ENCODE peak calls at places on chromosomes 11 and 22, in five cellular contexts. I is dorsolateral prefrontal cortex; X is CD8-positive, alpha-beta T cell; U is H7; W is left lung. N is an unnamed sample. For H3K27me3, the result is how much of the 10 kb centered on the place peaks cover.

GRCh38 chr11:111982019-111982464 is 43.2 kb upstream of the DLAT start:
- DNase-seq in X (peak), W (peak), I (peak), U (peak), N (peak)

GRCh38 chr11:112315057-112315720 is 54.5 kb upstream of the PLET1 start:
- DNase-seq in I (no peak), U (no peak), X (no peak), W (no peak), N (no peak)

GRCh38 chr22:33247758-33248157 is 189.6 kb upstream of the SYN3 start:
- DNase-seq in X (no peak), I (no peak), W (no peak), U (no peak), N (no peak)

GRCh38 chr11:94647926-94648325 is 80.8 kb downstream of the PIWIL4 start:
- DNase-seq in U (peak), X (no peak), W (no peak), I (no peak), N (no peak)

GRCh38 chr11:47705722-47706121 is 9.4 kb downstream of the AGBL2 start:
- DNase-seq in W (no peak), I (no peak), U (no peak), X (no peak), N (no peak)

GRCh38 chr11:102151784-102152525 is 41.7 kb downstream of the YAP1 start:
- DNase-seq in X (no peak), I (no peak), W (no peak), U (no peak), N (no peak)

GRCh38 chr11:81989093-81989492 is 744.6 kb downstream of the FAM181B start:
- DNase-seq in X (no peak), U (no peak), I (no peak), W (no peak), N (no peak)

GRCh38 chr11:9765320-9766101 is 101.6 kb downstream of the SWAP70 start:
- DNase-seq in I (no peak), W (no peak), X (no peak), U (peak), N (peak)

GRCh38 chr11:131977231-131977630 is 606.8 kb downstream of the NTM start:
- DNase-seq in U (no peak), I (no peak), X (no peak), W (no peak), N (no peak)

GRCh38 chr11:75035911-75036536 is 47.3 kb downstream of the NEU3 start:
- DNase-seq in X (no peak), W (no peak), U (no peak), I (no peak), N (no peak)

DNA sequence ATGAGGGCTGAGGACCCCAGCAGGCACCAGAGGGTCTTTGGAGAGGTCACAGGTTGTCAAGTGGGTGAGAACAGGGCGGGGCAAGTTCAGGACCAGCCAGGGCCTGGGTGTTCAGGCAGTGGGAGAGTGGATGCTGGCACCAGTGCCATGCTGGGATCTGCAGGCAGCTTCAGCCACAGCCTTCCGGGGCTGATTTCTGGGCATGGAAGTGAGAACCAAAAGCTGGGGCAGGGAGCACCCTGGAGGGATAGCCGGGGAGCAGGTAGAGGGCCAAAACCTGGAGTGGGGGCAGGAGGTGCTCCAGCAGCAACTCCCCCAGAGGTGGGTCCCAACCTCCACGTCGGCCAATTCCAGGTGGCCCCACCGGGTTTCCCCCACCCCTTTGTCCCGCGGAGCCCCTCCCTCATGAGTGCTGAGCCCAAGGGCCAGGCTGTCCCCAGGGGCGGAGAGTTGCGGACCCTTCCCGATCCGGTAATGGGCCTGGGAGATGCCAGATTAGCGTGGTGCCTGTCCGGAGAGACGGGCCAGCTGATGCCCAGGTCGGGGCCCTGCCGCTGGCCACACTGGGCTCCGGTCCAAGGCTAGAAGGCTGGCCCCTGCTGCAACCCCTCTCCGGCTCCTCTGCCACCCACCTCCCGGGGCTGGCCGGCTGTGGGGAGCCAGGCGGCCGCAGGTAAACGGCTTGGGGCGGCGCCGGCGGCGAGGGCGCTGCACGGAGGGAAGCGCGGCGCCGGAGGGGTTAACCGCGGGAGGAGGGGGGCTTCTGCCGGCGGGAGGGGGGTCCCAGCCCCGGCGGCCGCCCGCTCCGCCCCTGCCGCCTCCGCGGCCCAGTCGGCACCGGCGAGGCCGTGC is at the start of gene KCNK4:
- DNase-seq in U (peak), I (no peak), W (no peak), X (no peak), N (no peak)
- H3K27me3 ChIP-seq in U (half or more), I (under half), W (under half), X (under half), N (under half)

GRCh38 chr11:115965754-115966504 is 461.7 kb upstream of the CADM1 start:
- DNase-seq in W (peak), U (no peak), X (no peak), I (no peak), N (peak)
- H3K27me3 ChIP-seq in W (under half), U (under half), X (under half), I (under half), N (under half)

DNA sequence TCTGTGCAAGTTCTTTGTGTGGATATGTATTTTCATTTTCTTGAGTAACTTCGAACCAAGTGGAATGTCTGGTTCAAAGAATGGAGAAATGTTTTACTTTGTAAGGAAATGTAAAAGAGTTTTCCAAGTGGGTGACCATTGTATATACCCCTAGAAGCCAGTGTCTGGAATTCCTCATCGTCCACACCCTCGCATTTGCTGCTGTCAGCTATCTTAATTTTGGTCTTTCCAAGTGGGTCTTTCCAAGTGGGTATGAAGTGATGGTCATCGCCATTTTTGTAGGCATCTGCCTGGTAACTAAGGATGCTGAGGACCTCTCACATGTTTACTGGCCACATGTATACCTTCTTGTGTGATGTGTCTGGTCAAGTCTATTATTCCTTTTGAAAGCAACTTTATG is 547.5 kb downstream of the TBC1D22A start:
- DNase-seq in X (no peak), U (no peak), I (no peak), W (no peak), N (no peak)
- H3K27me3 ChIP-seq in X (under half), U (under half), I (under half), W (under half), N (under half)

DNA sequence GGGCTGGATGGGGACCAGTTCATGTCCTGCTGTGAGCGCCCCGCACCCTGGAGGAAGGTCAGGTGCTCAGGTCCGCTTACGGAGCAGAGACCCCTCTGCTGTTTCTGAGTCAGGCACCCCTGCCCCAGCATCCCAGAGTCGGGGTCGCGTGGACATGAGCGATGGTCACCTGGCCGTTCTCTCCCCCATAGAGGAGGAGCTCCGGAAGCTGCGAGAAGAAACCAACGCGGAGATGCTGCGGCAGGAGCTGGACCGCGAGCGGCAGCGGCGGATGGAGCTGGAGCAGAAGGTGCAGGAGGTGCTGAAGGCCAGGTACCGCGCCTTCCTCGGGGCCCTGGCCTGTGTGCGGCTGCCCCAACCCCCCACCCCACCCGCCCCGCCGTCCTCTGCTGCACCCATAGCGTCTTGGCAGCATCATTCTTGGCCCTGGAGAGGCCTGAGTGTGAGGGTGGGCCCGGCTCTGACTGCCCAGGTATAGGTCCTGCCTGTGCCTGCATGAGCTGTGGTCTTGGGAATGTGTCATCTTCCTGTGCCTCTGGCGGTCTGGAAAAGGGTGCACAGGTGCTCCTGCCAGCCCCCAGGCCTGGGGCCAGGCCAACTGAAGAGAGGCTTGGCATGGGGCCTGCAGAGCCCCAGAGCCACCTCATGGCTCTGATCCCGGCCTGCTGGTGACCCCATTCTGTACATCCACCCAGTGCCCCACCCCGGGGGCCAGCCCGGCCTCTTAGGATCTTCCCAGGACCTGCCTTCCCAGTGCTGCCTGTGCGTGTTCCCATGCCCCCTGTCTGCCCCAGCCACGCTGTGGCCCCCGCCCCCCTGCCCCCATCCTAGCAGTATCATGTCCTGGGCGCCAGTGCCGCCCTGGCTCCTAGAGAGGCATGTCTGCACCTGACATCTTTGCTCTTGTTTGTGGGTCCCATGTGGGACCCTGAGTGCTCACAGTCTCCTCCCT is 38.1 kb downstream of the GRAMD4 start:
- DNase-seq in X (no peak), I (no peak), U (no peak), W (no peak), N (no peak)
- H3K27me3 ChIP-seq in X (under half), I (under half), U (under half), W (under half), N (under half)

GRCh38 chr22:41914611-41915034 is 251 bp downstream of the SHISA8 start:
- DNase-seq in U (peak), W (no peak), I (no peak), X (no peak), N (no peak)
- H3K27me3 ChIP-seq in U (half or more), W (half or more), I (under half), X (under half), N (under half)

GRCh38 chr11:115758011-115758410 is 253.8 kb upstream of the CADM1 start:
- DNase-seq in U (no peak), X (no peak), W (no peak), I (no peak), N (no peak)
- H3K27me3 ChIP-seq in U (under half), X (under half), W (under half), I (under half), N (under half)

GRCh38 chr22:22048981-22049531 is 66.5 kb upstream of the TOP3B start:
- DNase-seq in W (no peak), I (no peak), X (no peak), U (no peak), N (no peak)
- H3K27me3 ChIP-seq in W (under half), I (under half), X (under half), U (half or more), N (under half)

GRCh38 chr11:125164422-125165110 is at the start of gene PKNOX2:
- DNase-seq in W (peak), U (peak), X (peak), I (peak), N (peak)

GRCh38 chr11:125165111-125165663 is 636 bp downstream of the PKNOX2 start:
- DNase-seq in I (no peak), X (no peak), U (peak), W (no peak), N (peak)

GRCh38 chr11:125166347-125166841 is 1.8 kb downstream of the PKNOX2 start:
- DNase-seq in W (no peak), I (no peak), X (no peak), U (peak), N (no peak)

GRCh38 chr11:125166903-125167291 is 2.3 kb downstream of the PKNOX2 start:
- DNase-seq in I (no peak), X (no peak), W (no peak), U (peak), N (no peak)

DNA sequence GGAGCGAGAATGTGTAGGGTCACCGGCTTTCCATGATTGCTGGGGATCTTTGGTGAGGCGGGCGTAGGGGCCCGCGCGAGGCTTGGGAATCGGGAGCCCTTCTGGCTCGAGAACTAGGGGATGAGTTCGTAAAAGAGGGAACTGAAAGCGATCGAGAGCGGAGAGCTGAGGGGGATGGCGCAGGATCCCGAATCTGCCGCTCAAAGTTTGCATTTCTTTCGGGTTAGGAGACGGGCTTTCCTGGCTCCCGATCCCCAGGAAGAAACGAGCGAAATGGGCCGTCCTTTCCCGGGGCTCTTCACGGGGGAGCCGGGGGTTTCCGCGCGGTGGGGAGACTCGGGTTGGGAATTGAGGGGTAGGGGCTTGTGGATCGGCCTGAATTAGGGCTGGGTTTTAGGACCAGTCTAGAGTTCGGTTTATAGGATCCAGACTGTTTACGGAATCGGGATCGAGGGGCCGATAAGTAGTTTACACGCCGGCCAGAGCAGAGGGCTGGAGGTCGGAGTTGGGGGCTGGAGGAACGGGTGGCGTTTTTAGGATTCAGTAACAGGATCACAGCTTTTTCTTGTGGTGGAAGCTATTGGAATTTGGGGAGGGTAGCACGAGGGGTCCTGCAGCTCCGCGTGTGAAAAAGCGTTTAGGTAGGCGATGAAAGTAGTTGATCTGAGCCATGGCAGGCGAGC is 1.3 kb downstream of the PKNOX2 start:
- DNase-seq in I (no peak), W (no peak), U (peak), X (no peak), N (no peak)
- H3K27me3 ChIP-seq in I (under half), W (under half), U (under half), X (under half), N (under half)

DNA sequence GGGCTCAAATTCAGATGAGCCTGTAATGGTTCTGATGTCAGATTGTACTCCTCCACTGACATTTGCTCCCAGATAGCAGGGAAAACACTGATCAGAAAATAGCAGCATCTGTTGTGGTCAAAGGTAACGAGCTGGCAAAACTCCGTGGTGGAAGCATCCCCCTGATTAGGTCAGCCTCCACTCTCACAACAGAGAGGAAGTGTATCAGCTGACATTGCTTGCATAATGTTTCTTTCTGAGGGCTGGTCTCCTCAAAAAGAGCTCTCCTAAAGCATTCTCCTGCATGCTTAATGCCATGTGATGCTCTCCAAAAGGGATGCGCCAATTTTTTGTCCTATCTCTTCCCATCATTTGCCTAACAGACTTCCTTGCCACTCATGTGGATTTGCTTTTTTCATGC is 6.2 kb upstream of the TENM4 start:
- DNase-seq in W (no peak), I (no peak), X (no peak), U (no peak), N (no peak)
- H3K27me3 ChIP-seq in W (under half), I (under half), X (under half), U (under half), N (under half)

N was measured in heart left ventricle.